ENCODE peak calls at places on chromosomes 2 and 18, in six cellular contexts. P is stimulated activated CD4-positive, alpha-beta T cell treated with anti-CD3 and anti-CD28 coated beads, Interleukin-2, amount 100 ng/mL, for 24 hours; V is transverse colon; N is left kidney; D is astrocyte of the spinal cord; B is HT-29. K is an unnamed sample.
A peak's percentile ranks its signal among the peaks of the same experiment; 100 is the strongest.

GRCh38 chr2:234977228-234977679 is 25.4 kb downstream of the SH3BP4 start:
- DNase-seq in V (no peak), P (no peak), B (no peak), N (no peak), D (no peak), K (peak; percentile 6)

GRCh38 chr2:212392048-212392447 is 146.6 kb downstream of the ERBB4 start:
- DNase-seq in N (no peak), P (no peak), V (no peak), D (peak; percentile 47), B (no peak), K (no peak)

GRCh38 chr2:174053784-174054183 is 88.6 kb upstream of the SP3 start:
- DNase-seq in P (no peak), D (no peak), N (peak; percentile 33), V (no peak), B (no peak), K (no peak)

GRCh38 chr18:70289351-70290330 is 796 bp downstream of the SOCS6 start:
- DNase-seq in V (peak; percentile 49), D (peak; percentile 48), B (peak; percentile 36), N (peak; percentile 78), P (peak; percentile 32), K (peak; percentile 57)

GRCh38 chr2:211351998-211352397 is 795.6 kb downstream of the CPS1 start:
- DNase-seq in N (no peak), P (no peak), B (no peak), D (no peak), V (no peak), K (peak; percentile 2)

GRCh38 chr2:12287220-12287751 is 429.4 kb upstream of the TRIB2 start:
- DNase-seq in V (no peak), B (no peak), P (no peak), D (no peak), N (peak; percentile 49), K (no peak)

GRCh38 chr2:225282858-225283693 is 116.4 kb upstream of the NYAP2 start:
- DNase-seq in B (peak; percentile 46), D (peak; percentile 29), P (no peak), N (peak; percentile 19), V (no peak), K (peak; percentile 37)

GRCh38 chr2:221203138-221203537 is 369.0 kb downstream of the EPHA4 start:
- DNase-seq in V (peak; percentile 35), N (peak; percentile 24), B (no peak), D (no peak), P (no peak), K (no peak)

GRCh38 chr2:105873721-105874120 is 129.0 kb downstream of the NCK2 start:
- DNase-seq in N (no peak), B (no peak), D (peak; percentile 77), P (peak; percentile 74), V (no peak), K (no peak)

GRCh38 chr2:141438536-141438935 is 692.3 kb downstream of the LRP1B start:
- DNase-seq in P (no peak), V (no peak), N (no peak), B (no peak), D (peak; percentile 43), K (no peak)

GRCh38 chr2:40346535-40347354 is 105.1 kb downstream of the SLC8A1 start:
- DNase-seq in V (no peak), P (no peak), N (no peak), D (no peak), B (no peak), K (no peak)

GRCh38 chr18:63578357-63578958 is 8.7 kb upstream of the SERPINB13 start:
- DNase-seq in V (no peak), B (peak; percentile 62), P (no peak), N (peak; percentile 70), D (peak; percentile 59), K (peak; percentile 47)

GRCh38 chr18:28855989-28856388 is 679.1 kb upstream of the CDH2 start:
- DNase-seq in B (no peak), V (no peak), D (no peak), P (no peak), N (no peak), K (no peak)

GRCh38 chr2:43265006-43265770 is 38.8 kb upstream of the ZFP36L2 start:
- DNase-seq in D (peak; percentile 63), P (no peak), N (peak; percentile 76), V (no peak), B (no peak), K (no peak)

GRCh38 chr2:202821538-202822160 is 49.9 kb downstream of the ICA1L start:
- DNase-seq in V (no peak), P (no peak), D (no peak), B (no peak), N (no peak), K (no peak)

GRCh38 chr2:175176624-175177023 is 4.9 kb downstream of the ATP5MC3 start:
- DNase-seq in D (no peak), B (no peak), N (no peak), P (no peak), V (no peak), K (no peak)

K was measured in NCI-H1092 treated with DMSO at 0.1 percent for 48 hours.